ENCODE peak calls at places on chromosomes 3 and 15, in six cellular contexts. J is stimulated activated CD4-positive, alpha-beta T cell treated with anti-CD3 and anti-CD28 coated beads, Interleukin-2, amount 100 ng/mL, for 24 hours; W is HT-29; O is HT1080; M is activated CD8-positive, alpha-beta memory T cell treated with anti-CD3 and anti-CD28 coated beads for 48 hours; S is ACHN. A is an unnamed sample.
A peak's percentile ranks its signal among the peaks of the same experiment; 100 is the strongest.

GRCh38 chr3:71629289-71630252 is 46.0 kb upstream of the FOXP1 start:
- DNase-seq in J (no peak), W (no peak), O (no peak), M (no peak), S (no peak), A (no peak)

GRCh38 chr3:197171481-197172067 is 126.8 kb downstream of the DLG1 start:
- DNase-seq in J (no peak), W (no peak), O (peak; percentile 25), M (no peak), S (no peak), A (no peak)

GRCh38 chr3:114711321-114711891 is 417.6 kb downstream of the TIGIT start:
- DNase-seq in J (no peak), W (no peak), O (no peak), M (no peak), S (no peak), A (no peak)

GRCh38 chr3:71723452-71724170 is 1.6 kb downstream of the EIF4E3 start:
- DNase-seq in J (peak; percentile 57), W (no peak), O (no peak), M (no peak), S (no peak), A (no peak)

GRCh38 chr3:9398715-9399708 is 1.6 kb downstream of the SETD5 start:
- DNase-seq in J (peak; percentile 41), W (peak; percentile 49), O (peak; percentile 38), M (no peak), S (peak; percentile 39), A (no peak)

GRCh38 chr15:63843901-63844317 is 10.2 kb upstream of the HERC1 start:
- DNase-seq in J (no peak), W (no peak), O (no peak), M (no peak), S (no peak), A (no peak)

GRCh38 chr3:35832140-35832571 is 192.8 kb downstream of the ARPP21 start:
- DNase-seq in J (no peak), W (no peak), O (no peak), M (no peak), S (no peak), A (no peak)

GRCh38 chr15:92906563-92907081 is 6.5 kb downstream of the CHD2 start:
- DNase-seq in J (peak; percentile 53), W (peak; percentile 67), O (peak; percentile 85), M (no peak), S (peak; percentile 50), A (no peak)

GRCh38 chr15:51224428-51224827 is 114.0 kb downstream of the CYP19A1 start:
- DNase-seq in J (no peak), W (no peak), O (peak; percentile 58), M (no peak), S (no peak), A (no peak)

GRCh38 chr3:24550588-24550987 is 55.9 kb upstream of the THRB start:
- DNase-seq in J (no peak), W (no peak), O (peak; percentile 32), M (no peak), S (no peak), A (no peak)

GRCh38 chr3:183811638-183812037 is 13.7 kb downstream of the MAP6D1 start:
- DNase-seq in J (no peak), W (no peak), O (no peak), M (no peak), S (no peak), A (no peak)

GRCh38 chr3:150447631-150448465 is 39.8 kb downstream of the TSC22D2 start:
- DNase-seq in J (no peak), W (no peak), O (peak; percentile 58), M (no peak), S (peak; percentile 12), A (no peak)

GRCh38 chr3:124826703-124827102 is 60.5 kb downstream of the ITGB5 start:
- DNase-seq in J (no peak), W (no peak), O (peak; percentile 81), M (no peak), S (no peak), A (no peak)

GRCh38 chr3:121592856-121593702 is at the start of gene FBXO40:
- DNase-seq in J (no peak), W (no peak), O (no peak), M (no peak), S (no peak), A (no peak)

GRCh38 chr15:77032052-77032646 is 37.2 kb downstream of the PSTPIP1 start:
- DNase-seq in J (peak; percentile 13), W (no peak), O (no peak), M (no peak), S (no peak), A (peak; percentile 63)

GRCh38 chr15:71313806-71314205 is 198.5 kb downstream of the THSD4 start:
- DNase-seq in J (no peak), W (no peak), O (no peak), M (no peak), S (no peak), A (no peak)